ENCODE peak calls at places on chromosomes 1 and 21, in nine cellular contexts. F is body of pancreas; K is esophagus muscularis mucosa; L is cardiac muscle cell; Y is CD8-positive, alpha-beta memory T cell; I is psoas muscle; G is suprapubic skin; C is transverse colon; W is A549. J is an unnamed sample. For H3K4me1, the result is how much of the 10 kb centered on the place peaks cover.

GRCh38 chr1:181062800-181063428 is 25.6 kb upstream of the IER5 start:
- DNase-seq in C (no peak), K (no peak), I (peak), Y (peak), L (no peak), W (no peak), G (no peak), F (no peak), J (no peak)

GRCh38 chr1:8425781-8426161 is 107.9 kb downstream of the SLC45A1 start:
- DNase-seq in C (no peak), K (no peak), I (no peak), Y (no peak), F (no peak), W (no peak), L (no peak), G (no peak), J (no peak)

GRCh38 chr1:43436371-43436770 is 17.4 kb downstream of the HYI start:
- DNase-seq in Y (no peak), W (no peak), L (no peak), I (no peak), C (no peak), F (peak), G (no peak), K (no peak), J (no peak)

GRCh38 chr1:236016782-236017400 is 48.0 kb downstream of the NID1 start:
- DNase-seq in L (no peak), W (peak), F (no peak), Y (no peak), C (no peak), K (no peak), G (no peak), I (no peak), J (no peak)

GRCh38 chr1:179080866-179081695 is 789 bp upstream of the TOR3A start:
- DNase-seq in K (no peak), W (no peak), I (no peak), Y (peak), G (no peak), L (no peak), F (no peak), C (no peak), J (peak)

GRCh38 chr1:234597894-234598293 is 12.1 kb downstream of the IRF2BP2 start:
- DNase-seq in L (no peak), I (no peak), F (peak), Y (peak), K (no peak), C (peak), W (peak), G (no peak), J (peak)

GRCh38 chr1:243730499-243731150 is 119.4 kb downstream of the AKT3 start:
- DNase-seq in L (no peak), K (no peak), Y (no peak), G (peak), F (no peak), C (no peak), I (peak), W (no peak), J (no peak)

GRCh38 chr1:64505232-64505943 is 35.5 kb downstream of the CACHD1 start:
- DNase-seq in G (peak), F (peak), C (peak), I (peak), Y (peak), K (no peak), W (peak), L (peak), J (peak)

GRCh38 chr1:200483491-200484143 is 73.8 kb upstream of the ZNF281 start:
- DNase-seq in W (peak), C (no peak), G (no peak), F (peak), I (no peak), K (no peak), L (peak), Y (no peak), J (no peak)

DNA sequence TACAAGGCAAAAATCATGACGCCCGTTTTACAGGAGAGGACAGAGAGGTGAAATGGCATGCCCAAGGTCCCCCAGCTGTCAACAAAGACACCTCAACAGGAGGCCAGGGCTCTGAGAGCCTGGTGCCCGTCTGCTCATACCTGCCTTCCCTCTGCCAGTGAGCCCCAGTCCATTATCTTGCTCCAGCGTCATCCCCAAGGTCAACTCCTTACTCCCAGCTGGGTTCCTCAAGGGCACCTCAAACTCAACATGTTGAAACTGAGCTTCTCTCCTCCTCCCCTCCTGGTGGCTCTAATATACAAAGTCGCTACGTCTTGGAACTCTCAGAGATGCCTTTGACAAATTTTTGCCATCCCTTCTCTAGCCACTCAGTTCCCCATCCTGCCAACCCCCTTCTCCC is 3.2 kb downstream of the PBXIP1 start:
- DNase-seq in Y (no peak), I (no peak), K (no peak), L (no peak), W (no peak), C (no peak), F (no peak), G (no peak), J (no peak)
- H3K4me1 ChIP-seq in Y (half or more), I (under half), K (half or more), L (under half), W (under half), C (under half), F (under half), G (under half), J (half or more)

GRCh38 chr1:203644191-203644590 is 17.6 kb downstream of the ATP2B4 start:
- DNase-seq in I (no peak), G (peak), C (no peak), W (no peak), L (no peak), F (no peak), K (no peak), Y (no peak), J (no peak)

GRCh38 chr1:203645996-203646395 is 19.4 kb downstream of the ATP2B4 start:
- DNase-seq in C (no peak), L (no peak), G (no peak), F (no peak), W (no peak), Y (no peak), K (no peak), I (no peak), J (no peak)

GRCh38 chr1:203648281-203648680 is 21.6 kb downstream of the ATP2B4 start:
- DNase-seq in K (no peak), I (no peak), G (no peak), Y (no peak), W (no peak), C (no peak), L (no peak), F (no peak), J (no peak)

GRCh38 chr1:203643213-203644045 is 16.8 kb downstream of the ATP2B4 start:
- DNase-seq in G (no peak), I (no peak), K (no peak), Y (no peak), W (no peak), L (no peak), F (no peak), C (no peak), J (no peak)

GRCh38 chr1:203644661-203645510 is 18.3 kb downstream of the ATP2B4 start:
- DNase-seq in F (no peak), W (no peak), Y (no peak), L (peak), I (no peak), C (no peak), G (no peak), K (no peak), J (no peak)
- H3K4me1 ChIP-seq in F (under half), W (under half), Y (under half), L (under half), I (under half), C (under half), G (half or more), K (half or more), J (under half)

DNA sequence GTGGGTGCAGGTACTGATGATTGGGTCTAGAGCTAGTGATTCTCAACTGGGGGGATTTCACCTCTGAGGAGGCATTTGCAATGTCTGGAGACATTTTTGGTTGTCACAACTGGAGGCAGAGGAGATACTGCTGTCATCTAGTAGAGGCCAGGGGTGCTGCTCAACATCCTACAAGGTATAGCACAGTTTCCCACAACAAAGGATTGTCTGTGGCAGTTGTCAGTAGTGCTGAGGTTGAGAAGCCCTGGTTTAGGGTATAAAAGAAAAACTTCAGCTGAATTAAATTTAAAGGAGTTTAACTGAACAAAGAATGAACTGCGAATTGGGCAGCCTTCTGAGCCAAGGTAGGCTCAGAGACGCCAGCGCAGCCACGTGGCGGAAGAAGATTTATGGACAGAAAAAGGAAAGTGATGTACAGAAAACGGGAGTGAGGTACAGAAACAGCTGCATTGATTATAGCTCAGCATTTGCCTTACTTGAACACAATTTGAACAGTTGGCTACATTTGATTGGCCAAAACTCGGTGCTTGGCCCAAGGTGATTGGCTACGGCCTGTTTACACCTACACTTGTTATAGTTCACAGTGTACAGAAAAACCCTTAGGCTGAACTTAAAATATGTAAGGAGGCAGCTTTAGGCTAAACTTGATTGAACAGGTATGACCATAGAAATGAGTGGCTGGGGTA is 40.4 kb downstream of the MPZL1 start:
- DNase-seq in I (no peak), K (no peak), W (no peak), C (no peak), Y (peak), G (no peak), F (no peak), L (no peak), J (peak)
- H3K4me1 ChIP-seq in I (under half), K (under half), W (under half), C (under half), Y (under half), G (under half), F (under half), L (under half), J (under half)

DNA sequence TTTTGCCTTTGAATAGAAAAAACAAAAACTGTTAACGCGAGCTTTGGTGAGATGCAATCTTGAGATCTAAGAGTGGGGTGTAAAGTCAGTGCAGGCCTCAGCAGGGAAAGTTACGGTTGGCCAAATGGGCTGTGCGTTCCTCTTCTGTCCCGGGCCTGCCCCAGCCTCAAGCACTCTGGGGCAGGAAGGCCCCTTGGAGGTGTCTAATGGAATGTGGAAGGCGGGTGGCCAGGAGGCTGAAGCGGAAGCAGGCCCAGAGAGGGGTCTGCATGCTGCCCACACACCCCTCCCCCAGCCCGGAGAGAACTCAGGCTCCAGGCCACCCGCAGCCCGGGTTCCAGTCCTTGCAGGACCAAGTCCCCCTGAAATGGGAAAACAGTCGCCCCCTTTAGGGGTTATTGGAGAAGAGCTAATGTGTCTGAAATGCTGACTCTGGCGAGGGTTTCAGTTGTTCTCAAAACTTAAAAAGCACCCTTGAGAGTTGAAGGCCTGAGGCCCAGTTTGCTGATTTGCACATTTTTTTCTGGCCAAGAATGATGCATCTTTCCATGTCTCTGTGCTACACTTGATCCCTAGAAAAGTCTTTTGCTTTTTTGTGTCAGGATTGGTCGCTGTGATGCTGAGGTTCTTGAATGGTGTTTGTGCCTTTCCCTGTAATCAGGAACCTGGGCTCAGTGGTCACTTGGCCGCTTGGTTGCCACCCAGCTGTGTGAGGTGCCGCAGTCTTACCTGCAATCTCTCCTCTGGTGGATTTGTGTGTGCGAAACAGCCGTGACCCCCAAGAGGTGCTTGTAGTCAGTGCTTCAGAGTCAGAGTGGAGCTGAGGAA is 2.0 kb downstream of the COL18A1 start:
- DNase-seq in F (peak), I (peak), C (no peak), L (peak), G (no peak), Y (no peak), K (no peak), W (no peak), J (no peak)
- H3K4me1 ChIP-seq in F (half or more), I (under half), C (under half), L (half or more), G (half or more), Y (under half), K (half or more), W (under half), J (under half)

GRCh38 chr1:156389311-156389710 is 20.3 kb downstream of the RHBG start:
- DNase-seq in W (no peak), I (no peak), Y (no peak), L (no peak), G (no peak), C (no peak), F (no peak), K (no peak), J (no peak)
- H3K4me1 ChIP-seq in W (under half), I (under half), Y (under half), L (under half), G (under half), C (under half), F (under half), K (under half), J (under half)

GRCh38 chr21:42665484-42665883 is 12.1 kb downstream of the PDE9A start:
- DNase-seq in F (no peak), G (no peak), C (no peak), Y (no peak), I (no peak), L (no peak), K (no peak), W (no peak), J (no peak)
- H3K4me1 ChIP-seq in F (under half), G (under half), C (under half), Y (under half), I (under half), L (under half), K (half or more), W (under half), J (under half)

DNA sequence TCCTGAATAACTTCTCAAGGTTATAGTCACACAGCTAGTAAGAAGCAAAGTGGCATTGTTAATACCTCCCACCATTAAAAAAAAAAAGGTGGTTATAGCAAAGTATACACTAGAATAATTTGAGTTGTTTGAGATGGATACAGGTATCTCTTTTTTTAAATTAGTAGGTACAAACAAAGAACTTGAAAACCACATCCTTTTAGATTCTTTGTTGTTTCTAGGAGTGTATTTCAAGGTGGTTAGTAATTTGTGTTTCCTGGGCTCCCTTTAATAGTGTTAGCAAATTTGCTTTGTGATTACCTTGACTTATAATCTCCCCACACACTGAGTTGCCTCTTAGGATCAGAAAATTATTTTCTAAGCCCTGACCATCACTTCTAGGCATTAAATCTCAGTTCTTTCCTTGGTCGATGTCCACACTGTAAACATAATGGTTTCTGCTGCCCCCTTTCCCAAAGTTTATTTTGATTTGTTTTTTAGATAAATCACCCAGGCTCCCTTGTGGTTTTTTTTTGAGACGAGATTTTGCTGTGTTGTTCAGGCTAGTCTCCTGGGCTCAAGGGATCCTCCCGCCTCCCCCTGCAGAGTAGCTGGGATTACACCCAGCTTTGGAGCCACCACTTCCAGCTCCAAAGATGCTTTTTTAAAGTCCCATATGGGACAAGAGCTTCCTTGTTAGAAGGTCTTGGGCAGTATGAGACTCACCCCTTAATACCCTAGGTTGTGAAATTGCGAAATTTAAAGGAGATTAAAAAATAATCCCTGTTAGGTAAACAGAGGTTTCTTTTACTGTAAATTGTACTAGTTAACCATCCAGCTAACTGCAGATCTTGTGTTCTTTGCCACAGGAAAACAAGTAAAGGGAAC is 6.2 kb downstream of the AKIRIN1 start:
- DNase-seq in G (no peak), K (no peak), I (no peak), F (no peak), Y (peak), C (no peak), W (no peak), L (no peak), J (no peak)
- H3K4me1 ChIP-seq in G (under half), K (half or more), I (under half), F (under half), Y (half or more), C (under half), W (under half), L (under half), J (half or more)

GRCh38 chr1:23403355-23403734 is 21.2 kb downstream of the TCEA3 start:
- DNase-seq in F (no peak), Y (no peak), I (no peak), C (no peak), G (no peak), W (no peak), K (no peak), L (no peak), J (no peak)

GRCh38 chr1:23401313-23401712 is 23.2 kb downstream of the TCEA3 start:
- DNase-seq in I (no peak), Y (no peak), G (no peak), C (no peak), K (no peak), F (no peak), W (no peak), L (no peak), J (no peak)

GRCh38 chr1:23403735-23404486 is 20.6 kb downstream of the TCEA3 start:
- DNase-seq in Y (peak), L (peak), W (peak), F (peak), K (peak), I (peak), G (peak), C (peak), J (peak)

GRCh38 chr1:23402286-23403037 is 22.1 kb downstream of the TCEA3 start:
- DNase-seq in Y (no peak), L (no peak), C (peak), F (no peak), K (no peak), G (no peak), W (no peak), I (no peak), J (no peak)

GRCh38 chr1:23403038-23403336 is 21.6 kb downstream of the TCEA3 start:
- DNase-seq in L (no peak), F (peak), W (peak), K (no peak), Y (no peak), C (no peak), I (no peak), G (no peak), J (no peak)
- H3K4me1 ChIP-seq in L (under half), F (under half), W (under half), K (under half), Y (under half), C (under half), I (half or more), G (under half), J (under half)

J was measured in CD8-positive, alpha-beta T cell.